ENCODE peak calls at places on chromosomes 5 and 9, in nine cellular contexts. I is sigmoid colon, A is prostate gland, M is transverse colon, J is SK-N-SH, X is HCT116, C is spleen, Z is GM23338, Q is stomach. V is an unnamed sample.

GRCh38 chr9:136436055-136436634 is 3.5 kb downstream of the INPP5E start:
- DNase-seq in I (no peak), Q (no peak), C (no peak), A (no peak), J (no peak), X (no peak), Z (no peak), M (no peak), V (no peak)

GRCh38 chr5:80245986-80246781 is 9.7 kb downstream of the SERINC5 start:
- DNase-seq in A (no peak), Q (no peak), M (no peak), X (no peak), I (no peak), J (no peak), C (no peak), Z (peak), V (no peak)

GRCh38 chr5:102958481-102959011 is 161.4 kb downstream of the GIN1 start:
- DNase-seq in M (no peak), C (no peak), J (no peak), I (no peak), X (peak), Z (no peak), A (no peak), Q (no peak), V (no peak)

GRCh38 chr5:142053434-142054253 is 40.8 kb upstream of the GNPDA1 start:
- DNase-seq in A (no peak), M (no peak), Q (no peak), J (no peak), X (peak), C (no peak), I (no peak), Z (no peak), V (no peak)

GRCh38 chr5:50849554-50849953 is 183.1 kb downstream of the PARP8 start:
- DNase-seq in Z (no peak), A (no peak), Q (no peak), X (no peak), J (no peak), I (no peak), M (no peak), C (no peak), V (no peak)

GRCh38 chr9:129483467-129484324 is 137.2 kb downstream of the C9orf50 start:
- DNase-seq in X (peak), Q (peak), M (peak), J (no peak), C (peak), Z (peak), I (peak), A (peak), V (peak)

GRCh38 chr9:18749711-18750110 is 275.8 kb downstream of the ADAMTSL1 start:
- DNase-seq in J (no peak), Z (no peak), Q (no peak), X (no peak), M (no peak), A (no peak), I (no peak), C (no peak), V (no peak)

GRCh38 chr9:85610074-85610855 is 131.5 kb downstream of the AGTPBP1 start:
- DNase-seq in C (no peak), A (peak), I (no peak), M (no peak), Q (no peak), J (peak), X (peak), Z (peak), V (no peak)

GRCh38 chr9:106966481-106966880 is 103.5 kb downstream of the ZNF462 start:
- DNase-seq in Q (no peak), J (no peak), X (no peak), M (no peak), I (no peak), C (no peak), A (no peak), Z (no peak), V (no peak)

GRCh38 chr9:137371966-137372651 is 50.9 kb downstream of the EXD3 start:
- DNase-seq in C (peak), X (no peak), J (no peak), Q (no peak), A (no peak), M (no peak), I (peak), Z (no peak), V (no peak)

GRCh38 chr5:157575096-157575872 is at the start of gene ADAM19:
- DNase-seq in J (peak), I (peak), X (no peak), Q (no peak), Z (peak), M (peak), A (no peak), C (peak), V (no peak)

GRCh38 chr9:110936719-110937452 is 101.4 kb downstream of the LPAR1 start:
- DNase-seq in M (no peak), I (no peak), X (no peak), Z (no peak), Q (no peak), C (no peak), J (no peak), A (no peak), V (no peak)

GRCh38 chr5:38124321-38124720 is 134.0 kb upstream of the EGFLAM start:
- DNase-seq in J (no peak), X (no peak), M (no peak), I (no peak), Q (no peak), C (no peak), A (no peak), Z (no peak), V (no peak)

GRCh38 chr5:15366676-15367391 is 133.1 kb upstream of the FBXL7 start:
- DNase-seq in J (no peak), I (no peak), Z (no peak), C (no peak), A (no peak), M (no peak), Q (no peak), X (no peak), V (no peak)

GRCh38 chr5:138276402-138277054 is 2.1 kb upstream of the GFRA3 start:
- DNase-seq in I (no peak), Z (peak), J (peak), M (no peak), X (no peak), Q (no peak), C (no peak), A (peak), V (no peak)

GRCh38 chr9:129166962-129167557 is 11.0 kb downstream of the IER5L start:
- DNase-seq in I (peak), Z (peak), X (peak), A (peak), C (no peak), J (no peak), M (peak), Q (peak), V (peak)

GRCh38 chr9:21295992-21296391 is 9.1 kb downstream of the IFNA5 start:
- DNase-seq in C (no peak), I (no peak), Z (no peak), X (no peak), A (no peak), M (no peak), Q (no peak), J (no peak), V (no peak)

GRCh38 chr9:22416692-22417060 is 29.9 kb upstream of the DMRTA1 start:
- DNase-seq in I (no peak), Z (peak), X (no peak), M (no peak), J (no peak), A (no peak), C (no peak), Q (no peak), V (no peak)

GRCh38 chr5:106610041-106610440 is 1060.7 kb downstream of the EFNA5 start:
- DNase-seq in M (no peak), X (no peak), I (no peak), A (no peak), J (no peak), C (no peak), Z (no peak), Q (no peak), V (no peak)

GRCh38 chr9:131394464-131395026 is 659 bp downstream of the PRRC2B start:
- DNase-seq in Z (peak), Q (peak), X (no peak), A (no peak), M (peak), I (peak), J (peak), C (peak), V (peak)

GRCh38 chr5:79560774-79561524 is 47.0 kb upstream of the HOMER1 start:
- DNase-seq in Q (no peak), X (no peak), A (no peak), C (no peak), I (no peak), M (no peak), Z (no peak), J (no peak), V (no peak)

GRCh38 chr9:4366649-4367330 is 66.9 kb upstream of the GLIS3 start:
- DNase-seq in A (no peak), C (no peak), I (peak), M (peak), Q (peak), J (peak), Z (peak), X (peak), V (no peak)

GRCh38 chr9:122346478-122347347 is 24.1 kb upstream of the PTGS1 start:
- DNase-seq in X (no peak), Z (peak), A (peak), M (peak), J (peak), Q (peak), I (peak), C (peak), V (no peak)

GRCh38 chr9:99300603-99301002 is 78.5 kb downstream of the SEC61B start:
- DNase-seq in Z (no peak), Q (no peak), C (no peak), J (no peak), I (no peak), M (no peak), A (no peak), X (no peak), V (no peak)

GRCh38 chr9:18393340-18394130 is 80.4 kb upstream of the ADAMTSL1 start:
- DNase-seq in M (peak), I (peak), J (no peak), C (no peak), X (peak), Q (peak), Z (no peak), A (peak), V (peak)

GRCh38 chr9:38689678-38690077 is 30.3 kb downstream of the FAM240B start:
- DNase-seq in M (no peak), Z (peak), A (no peak), J (peak), X (no peak), C (no peak), Q (no peak), I (no peak), V (no peak)

GRCh38 chr5:142748568-142749249 is 21.5 kb upstream of the ARHGAP26 start:
- DNase-seq in J (peak), I (no peak), Z (peak), Q (peak), C (peak), A (peak), X (no peak), M (peak), V (no peak)

GRCh38 chr9:98039474-98040072 is 17.0 kb upstream of the NANS start:
- DNase-seq in A (no peak), I (no peak), J (no peak), Q (no peak), M (no peak), C (no peak), X (no peak), Z (no peak), V (no peak)

GRCh38 chr9:27514551-27514950 is 9.5 kb upstream of the IFNK start:
- DNase-seq in C (no peak), Q (peak), M (no peak), I (no peak), Z (no peak), A (no peak), J (no peak), X (no peak), V (no peak)

GRCh38 chr5:14983666-14984441 is 112.3 kb upstream of the ANKH start:
- DNase-seq in X (no peak), I (no peak), Q (no peak), J (no peak), Z (no peak), M (no peak), C (no peak), A (peak), V (no peak)

GRCh38 chr5:170300361-170301013 is 2.9 kb upstream of the LCP2 start:
- DNase-seq in I (peak), C (no peak), Z (no peak), J (no peak), A (no peak), X (no peak), M (no peak), Q (no peak), V (no peak)

GRCh38 chr9:83067579-83067978 is 4.6 kb upstream of the RASEF start:
- DNase-seq in X (no peak), Z (no peak), I (no peak), C (no peak), Q (no peak), M (no peak), J (no peak), A (no peak), V (no peak)

GRCh38 chr9:114616684-114617520 is 5.8 kb downstream of the TMEM268 start:
- DNase-seq in Z (no peak), M (peak), A (peak), Q (peak), C (peak), J (no peak), I (peak), X (no peak), V (peak)

GRCh38 chr5:169294621-169295020 is 6.3 kb downstream of the SLIT3 start:
- DNase-seq in J (no peak), C (no peak), I (no peak), Z (no peak), M (no peak), A (no peak), X (no peak), Q (no peak), V (no peak)

GRCh38 chr5:158100373-158100902 is 241.5 kb upstream of the CLINT1 start:
- DNase-seq in J (no peak), M (no peak), A (no peak), X (no peak), C (no peak), Z (no peak), I (no peak), Q (no peak), V (no peak)

GRCh38 chr5:157059891-157060290 is 975 bp upstream of the HAVCR1 start:
- DNase-seq in A (no peak), Z (no peak), X (no peak), J (no peak), Q (no peak), I (no peak), C (no peak), M (no peak), V (no peak)

GRCh38 chr9:89106224-89106851 is 72.3 kb downstream of the SHC3 start:
- DNase-seq in Z (no peak), Q (no peak), X (no peak), J (no peak), I (no peak), C (peak), A (no peak), M (no peak), V (no peak)
- H3K4me3 ChIP-seq in Z (no peak), Q (no peak), X (no peak), J (no peak), I (no peak), C (no peak), A (no peak), M (no peak), V (no peak)

GRCh38 chr9:93453047-93453914 is at the start of gene FAM120AOS:
- DNase-seq in I (peak), C (peak), Z (peak), M (peak), J (peak), X (peak), A (peak), Q (peak), V (peak)
- TF ChIP-seq POLR2AphosphoS5 in I (peak), C (peak), Z (peak), M (peak), J (peak), X (peak), A (peak), Q (peak), V (no peak)

DNA sequence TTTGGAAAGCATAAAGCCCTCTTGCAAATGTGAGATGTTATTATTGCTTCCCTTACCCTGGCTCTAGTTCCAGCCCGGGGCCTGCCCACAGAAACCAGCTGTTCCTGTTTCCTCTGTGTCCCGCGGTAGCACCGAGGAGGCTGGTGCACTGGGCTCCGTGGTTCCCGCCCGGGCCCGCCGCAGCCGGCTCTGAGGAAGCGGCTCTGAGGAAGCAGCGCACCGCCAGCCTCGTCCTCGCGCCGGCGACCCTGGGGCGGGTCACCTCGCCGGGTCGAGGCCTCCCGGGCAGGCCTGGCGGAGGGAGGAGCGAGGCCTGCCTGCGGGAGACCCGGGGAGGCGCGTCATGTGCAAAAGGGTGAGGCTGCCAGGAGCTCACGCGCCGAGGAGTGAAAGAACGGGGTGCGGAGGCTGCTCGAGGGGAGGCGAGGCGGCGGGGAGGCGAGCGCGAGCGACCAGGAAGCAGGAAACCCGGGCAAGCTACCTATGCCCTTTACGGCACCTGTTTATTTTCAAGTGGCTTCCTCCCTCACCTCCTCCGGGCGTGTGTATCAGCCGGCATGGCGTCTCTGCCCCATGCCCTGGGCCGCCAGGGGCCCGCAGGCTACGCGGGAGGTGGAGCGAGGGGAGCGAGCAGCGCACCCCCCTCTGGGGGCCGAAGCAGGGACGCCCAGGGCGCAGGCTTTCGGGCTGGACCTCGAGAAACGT is 61.3 kb upstream of the MEGF10 start:
- DNase-seq in X (no peak), M (peak), Z (peak), J (peak), A (peak), I (peak), C (peak), Q (peak), V (peak)
- TF ChIP-seq CTCF in X (no peak), M (no peak), Z (no peak), J (no peak), A (no peak), I (no peak), C (no peak), Q (no peak), V (no peak)

DNA sequence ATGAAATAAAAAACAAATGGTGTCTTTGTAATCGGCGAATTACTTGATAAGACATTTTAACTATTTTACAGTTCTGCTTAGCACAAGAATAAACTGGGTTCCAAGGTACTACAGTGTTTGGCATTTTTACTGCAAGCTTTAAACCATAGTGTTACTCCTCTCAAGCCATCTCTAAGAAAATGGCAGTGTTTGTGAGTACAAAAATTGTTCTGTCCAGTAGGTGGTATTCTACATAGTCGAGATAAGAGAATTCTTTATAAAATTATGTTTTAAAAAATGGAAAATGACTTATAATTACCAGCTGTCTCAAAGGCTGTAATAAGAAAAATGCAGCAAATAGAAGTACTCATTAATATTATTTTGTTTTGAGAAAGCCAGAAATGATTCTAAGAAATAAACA is 3.2 kb downstream of the SMIM15 start:
- DNase-seq in C (no peak), J (no peak), X (no peak), Q (no peak), M (no peak), I (no peak), A (no peak), Z (no peak), V (no peak)
- H3K4me3 ChIP-seq in C (no peak), J (no peak), X (no peak), Q (no peak), M (no peak), I (no peak), A (no peak), Z (no peak), V (no peak)

GRCh38 chr5:134177197-134178171 is 734 bp upstream of the SKP1 start:
- DNase-seq in X (peak), C (peak), Z (peak), Q (peak), I (peak), M (peak), A (peak), J (peak), V (peak)
- TF ChIP-seq POLR2AphosphoS5 in X (peak), C (no peak), Z (peak), Q (no peak), I (no peak), M (peak), A (peak), J (peak), V (no peak)

DNA sequence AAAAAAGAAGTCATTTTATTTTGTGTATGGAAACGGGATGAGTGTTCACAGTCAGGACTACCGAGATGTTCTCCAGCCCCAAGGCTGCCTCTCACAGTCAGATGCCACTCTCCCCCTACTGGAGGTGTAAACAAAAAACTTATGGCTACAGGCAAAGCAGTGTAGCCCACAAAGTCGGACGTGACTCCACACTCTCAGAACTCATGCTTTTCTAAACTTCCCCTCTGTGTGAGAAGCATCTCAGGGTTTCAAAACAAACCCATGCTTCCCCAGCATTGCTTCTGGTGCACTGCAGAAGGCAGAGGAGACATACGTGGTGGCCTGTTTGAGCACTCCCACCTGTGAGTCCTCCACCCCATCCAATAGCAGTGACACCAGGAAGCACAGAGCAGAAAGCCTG is 580.3 kb downstream of the BNC2 start:
- DNase-seq in Z (peak), X (no peak), I (no peak), J (no peak), Q (no peak), C (no peak), M (no peak), A (no peak), V (no peak)
- TF ChIP-seq CTCF in Z (no peak), X (no peak), I (no peak), J (no peak), Q (no peak), C (no peak), M (no peak), A (no peak), V (no peak)

GRCh38 chr9:7937018-7937417 is 137.4 kb upstream of the DMAC1 start:
- DNase-seq in A (no peak), M (no peak), X (no peak), I (no peak), Z (no peak), Q (no peak), J (no peak), C (no peak), V (no peak)
- H3K4me3 ChIP-seq in A (no peak), M (no peak), X (no peak), I (no peak), Z (no peak), Q (no peak), J (no peak), C (no peak), V (no peak)

GRCh38 chr5:4549351-4549750 is 590.8 kb upstream of the ADAMTS16 start:
- DNase-seq in Q (no peak), A (no peak), C (no peak), J (no peak), X (no peak), I (no peak), M (no peak), Z (no peak), V (no peak)
- TF ChIP-seq POLR2AphosphoS5 in Q (no peak), A (no peak), C (no peak), J (no peak), X (no peak), I (no peak), M (no peak), Z (no peak), V (no peak)

GRCh38 chr9:101173907-101174306 is 145.4 kb downstream of the PLPPR1 start:
- DNase-seq in Q (no peak), C (no peak), I (no peak), J (no peak), X (no peak), A (no peak), M (no peak), Z (no peak), V (no peak)

GRCh38 chr9:101172671-101173070 is 144.1 kb downstream of the PLPPR1 start:
- DNase-seq in X (no peak), M (no peak), I (no peak), Z (no peak), J (no peak), Q (no peak), C (no peak), A (no peak), V (no peak)

DNA sequence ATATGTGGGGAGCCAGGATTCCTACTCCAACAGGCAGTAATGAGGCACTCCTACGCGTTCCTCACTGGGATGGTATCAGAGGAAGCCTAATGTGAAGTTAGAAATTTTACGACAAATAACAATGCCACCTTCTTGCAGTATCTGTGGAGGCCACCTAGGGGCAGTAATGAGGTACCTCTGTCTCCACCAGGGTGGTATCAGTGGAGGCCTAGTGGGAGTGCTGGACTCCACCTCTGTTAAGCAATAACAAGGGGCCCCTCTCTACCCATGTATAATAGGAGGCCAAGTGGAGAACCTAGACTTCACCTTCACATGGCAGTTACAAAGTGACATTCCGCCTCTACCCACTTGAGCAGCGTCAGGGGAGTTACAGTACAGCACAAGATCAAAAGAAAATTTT is 147.9 kb downstream of the PLPPR1 start:
- DNase-seq in Q (no peak), C (no peak), Z (peak), J (no peak), I (no peak), M (no peak), X (peak), A (no peak), V (no peak)
- TF ChIP-seq CTCF in Q (no peak), C (no peak), Z (peak), J (peak), I (no peak), M (no peak), X (no peak), A (no peak), V (no peak)

V was measured in suprapubic skin.